ENCODE peak calls at places on chromosomes 16 and 17, in four cellular contexts. One of them, this sample, is unnamed.

GRCh38 chr16:72905581-72905980 is 142.3 kb downstream of the ZFHX3 start:
- DNase-seq in GM12878: no peak
- DNase-seq in HepG2: no peak
- DNase-seq in K562: no peak
- DNase-seq in this sample: no peak

GRCh38 chr16:12758031-12758669 is 45.5 kb downstream of the CPPED1 start:
- DNase-seq in GM12878: no peak
- DNase-seq in HepG2: no peak
- DNase-seq in K562: no peak
- DNase-seq in this sample: no peak

GRCh38 chr16:14629612-14629918 is 495 bp downstream of the PARN start:
- DNase-seq in HepG2: no peak
- DNase-seq in GM12878: no peak
- DNase-seq in K562: peak
- DNase-seq in this sample: peak

GRCh38 chr17:31074772-31075538 is 19.8 kb upstream of the NF1 start:
- DNase-seq in GM12878: no peak
- DNase-seq in K562: no peak
- DNase-seq in HepG2: no peak
- DNase-seq in this sample: no peak

GRCh38 chr17:55175788-55176425 is 88.9 kb upstream of the HLF start:
- DNase-seq in HepG2: no peak
- DNase-seq in GM12878: no peak
- DNase-seq in K562: no peak
- DNase-seq in this sample: no peak

GRCh38 chr17:47990962-47991731 is 20.2 kb downstream of the CDK5RAP3 start:
- DNase-seq in HepG2: no peak
- DNase-seq in K562: no peak
- DNase-seq in GM12878: no peak
- DNase-seq in this sample: no peak

GRCh38 chr16:64278196-64278595 is 843.7 kb downstream of the CDH11 start:
- DNase-seq in HepG2: no peak
- DNase-seq in K562: no peak
- DNase-seq in GM12878: no peak
- DNase-seq in this sample: no peak

GRCh38 chr16:68116256-68116853 is 31.2 kb downstream of the NFATC3 start:
- DNase-seq in GM12878: no peak
- DNase-seq in K562: peak
- DNase-seq in HepG2: no peak
- DNase-seq in this sample: peak

GRCh38 chr16:66502020-66502913 is 47.7 kb downstream of the TK2 start:
- DNase-seq in K562: no peak
- DNase-seq in GM12878: no peak
- DNase-seq in HepG2: peak
- DNase-seq in this sample: no peak

GRCh38 chr17:71417142-71417541 is 703.7 kb upstream of the SOX9 start:
- DNase-seq in K562: no peak
- DNase-seq in GM12878: no peak
- DNase-seq in HepG2: no peak
- DNase-seq in this sample: no peak

DNA sequence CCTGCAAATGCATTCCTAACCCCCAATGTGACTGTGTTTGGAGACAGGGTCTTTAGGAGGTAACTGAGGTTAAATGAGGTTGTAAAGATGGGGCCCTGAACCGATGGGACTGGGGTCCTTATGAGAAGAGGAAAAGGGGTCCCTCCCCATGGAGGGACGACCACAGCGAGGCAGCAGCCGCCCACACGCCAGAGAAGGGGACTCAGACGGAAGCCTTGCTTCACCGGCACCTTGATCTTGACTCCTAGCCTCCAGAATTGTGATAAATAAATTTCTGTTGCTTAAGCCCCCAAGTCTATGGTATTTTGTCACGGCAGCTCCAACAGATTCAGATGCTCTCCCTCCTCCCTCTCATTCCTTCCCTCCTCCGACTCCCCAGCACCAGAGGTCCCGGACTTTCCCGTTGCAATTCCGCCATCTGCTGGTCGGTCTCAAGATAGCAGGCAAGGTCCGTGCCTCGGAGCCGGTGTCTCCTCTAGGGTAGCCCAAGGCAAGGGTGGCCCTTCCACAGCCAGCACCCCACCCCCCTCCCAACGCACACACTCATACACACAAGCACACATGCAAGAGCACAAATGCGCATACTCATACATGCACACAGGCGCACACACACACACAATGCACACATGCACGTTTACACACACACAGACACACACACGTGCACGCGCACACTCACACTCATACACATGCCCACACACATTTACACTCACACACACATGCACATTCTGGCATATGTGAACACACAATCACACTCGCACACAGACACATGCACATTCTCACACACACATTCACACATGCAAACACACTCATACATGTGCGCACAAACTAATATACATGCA is 23.1 kb upstream of the C16orf78 start:
- DNase-seq in HepG2: peak
- DNase-seq in GM12878: no peak
- DNase-seq in K562: peak
- DNase-seq in this sample: peak
- TF ChIP-seq BHLHE40 in HepG2: no peak
- TF ChIP-seq BHLHE40 in GM12878: no peak
- TF ChIP-seq BHLHE40 in K562: no peak
- TF ChIP-seq BHLHE40 in this sample: no peak

GRCh38 chr17:56972111-56972730 is 5.7 kb upstream of the SCPEP1 start:
- DNase-seq in K562: no peak
- DNase-seq in HepG2: peak
- DNase-seq in GM12878: no peak
- DNase-seq in this sample: no peak

GRCh38 chr17:56960596-56961538 is at the start of gene COIL:
- DNase-seq in K562: peak
- DNase-seq in HepG2: peak
- DNase-seq in GM12878: peak
- DNase-seq in this sample: peak

GRCh38 chr17:56970974-56971373 is 7.0 kb upstream of the SCPEP1 start:
- DNase-seq in GM12878: no peak
- DNase-seq in K562: no peak
- DNase-seq in HepG2: no peak
- DNase-seq in this sample: no peak

GRCh38 chr17:56966277-56966676 is 5.4 kb upstream of the COIL start:
- DNase-seq in GM12878: no peak
- DNase-seq in K562: no peak
- DNase-seq in HepG2: no peak
- DNase-seq in this sample: no peak
- TF ChIP-seq SP1 in GM12878: no peak
- TF ChIP-seq SP1 in K562: no peak
- TF ChIP-seq SP1 in HepG2: no peak
- TF ChIP-seq SP1 in this sample: no peak

GRCh38 chr17:37089998-37090397 is 141.2 kb downstream of the AATF start:
- DNase-seq in HepG2: no peak
- DNase-seq in K562: no peak
- DNase-seq in GM12878: peak
- DNase-seq in this sample: no peak
- TF ChIP-seq BHLHE40 in HepG2: no peak
- TF ChIP-seq BHLHE40 in K562: no peak
- TF ChIP-seq BHLHE40 in GM12878: peak
- TF ChIP-seq BHLHE40 in this sample: no peak

DNA sequence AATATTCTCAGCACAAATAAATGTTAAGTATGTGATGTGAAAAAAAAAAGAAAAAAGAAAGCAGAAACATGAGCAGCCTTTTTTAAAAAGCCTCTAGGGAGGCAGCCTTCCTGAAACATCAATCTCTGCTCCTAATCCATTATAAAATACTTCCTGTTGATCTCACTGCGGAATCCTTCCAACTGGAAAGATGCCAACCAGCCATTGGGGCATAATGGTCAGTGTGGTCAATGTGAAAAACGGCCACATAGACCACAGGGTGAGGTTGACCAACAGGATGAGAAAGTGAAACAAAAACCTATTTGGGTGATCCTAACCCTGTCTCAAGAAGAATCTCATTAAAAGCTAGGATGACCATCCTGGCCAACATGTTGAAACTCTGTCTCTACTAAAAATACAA is 26.1 kb upstream of the ABCA8 start:
- DNase-seq in K562: no peak
- DNase-seq in GM12878: peak
- DNase-seq in HepG2: peak
- DNase-seq in this sample: no peak
- TF ChIP-seq SP1 in K562: no peak
- TF ChIP-seq SP1 in GM12878: no peak
- TF ChIP-seq SP1 in HepG2: no peak
- TF ChIP-seq SP1 in this sample: no peak

GRCh38 chr16:35463358-35463757 is 2003.9 kb downstream of the TP53TG3F start:
- DNase-seq in GM12878: no peak
- DNase-seq in K562: no peak
- DNase-seq in HepG2: no peak
- DNase-seq in this sample: no peak
- TF ChIP-seq BHLHE40 in GM12878: no peak
- TF ChIP-seq BHLHE40 in K562: no peak
- TF ChIP-seq BHLHE40 in HepG2: no peak
- TF ChIP-seq BHLHE40 in this sample: no peak

GRCh38 chr17:32881054-32881453 is 4.1 kb upstream of the MYO1D start:
- DNase-seq in GM12878: no peak
- DNase-seq in HepG2: no peak
- DNase-seq in K562: no peak
- DNase-seq in this sample: no peak

GRCh38 chr17:32879143-32879542 is 2.2 kb upstream of the MYO1D start:
- DNase-seq in K562: no peak
- DNase-seq in HepG2: peak
- DNase-seq in GM12878: no peak
- DNase-seq in this sample: no peak

GRCh38 chr17:32878211-32878610 is 1.3 kb upstream of the MYO1D start:
- DNase-seq in HepG2: no peak
- DNase-seq in GM12878: no peak
- DNase-seq in K562: no peak
- DNase-seq in this sample: no peak

GRCh38 chr17:32882029-32882428 is 5.1 kb upstream of the MYO1D start:
- DNase-seq in HepG2: no peak
- DNase-seq in K562: no peak
- DNase-seq in GM12878: no peak
- DNase-seq in this sample: no peak

DNA sequence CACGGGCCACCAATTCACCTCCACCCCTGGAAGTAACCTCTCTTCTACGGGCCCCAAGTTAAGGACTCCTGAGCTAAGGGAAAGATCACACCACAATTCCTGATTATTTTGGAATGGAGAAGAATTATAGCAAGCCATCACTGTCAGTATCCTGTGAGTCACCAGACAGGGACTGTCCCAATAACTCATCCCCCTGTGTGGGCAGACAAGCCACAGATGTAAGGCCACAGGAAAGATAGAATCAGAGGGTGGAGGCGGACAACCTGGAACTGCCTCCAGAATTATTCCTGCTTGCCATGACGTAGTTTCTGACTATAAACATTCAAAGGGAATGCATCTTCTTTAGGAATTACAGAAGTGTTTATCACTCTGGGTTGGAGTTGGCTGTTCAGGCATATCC is 5.8 kb upstream of the MYO1D start:
- DNase-seq in K562: peak
- DNase-seq in GM12878: no peak
- DNase-seq in HepG2: no peak
- DNase-seq in this sample: no peak
- TF ChIP-seq SP1 in K562: no peak
- TF ChIP-seq SP1 in GM12878: no peak
- TF ChIP-seq SP1 in HepG2: no peak
- TF ChIP-seq SP1 in this sample: no peak

This sample was measured in HEK293T.